ENCODE peak calls at places on chromosomes 16 and 17, in nine cellular contexts. L, P, H, Q, G, S, B, M and C are unnamed samples.

GRCh38 chr16:85617948-85618347 is 4.8 kb downstream of the GSE1 start:
- DNase-seq in L (no peak), P (no peak), H (no peak), S (no peak), Q (no peak), G (no peak), M (no peak), B (no peak), C (no peak)

GRCh38 chr17:4177732-4178131 is 34.7 kb downstream of the CYB5D2 start:
- DNase-seq in Q (no peak), L (no peak), G (no peak), M (no peak), P (no peak), H (no peak), B (peak; percentile 44), S (no peak), C (no peak)

GRCh38 chr17:79114455-79115301 is 40.1 kb downstream of the ENGASE start:
- DNase-seq in L (no peak), S (no peak), H (no peak), P (no peak), Q (peak; percentile 2), M (no peak), B (no peak), G (no peak), C (peak; percentile 82)

GRCh38 chr16:81238296-81239011 is at the start of gene BCO1:
- DNase-seq in G (peak; percentile 40), Q (peak; percentile 85), P (no peak), L (no peak), B (no peak), S (no peak), M (no peak), H (no peak), C (peak; percentile 22)

GRCh38 chr16:1505073-1505844 is 12.1 kb downstream of the TELO2 start:
- DNase-seq in B (no peak), M (no peak), L (no peak), S (no peak), H (no peak), Q (no peak), P (no peak), G (no peak), C (no peak)

GRCh38 chr16:59392911-59393310 is 658.8 kb upstream of the GOT2 start:
- DNase-seq in B (no peak), H (no peak), Q (no peak), G (no peak), P (no peak), M (no peak), L (no peak), S (no peak), C (no peak)

GRCh38 chr17:42010898-42011516 is 6.2 kb downstream of the DNAJC7 start:
- DNase-seq in Q (peak; percentile 59), B (no peak), L (no peak), H (no peak), G (peak; percentile 41), P (no peak), M (no peak), S (no peak), C (no peak)

GRCh38 chr16:72908362-72908838 is 139.5 kb downstream of the ZFHX3 start:
- DNase-seq in B (no peak), M (no peak), Q (no peak), P (no peak), H (no peak), G (no peak), L (no peak), S (no peak), C (no peak)

GRCh38 chr16:15440852-15441251 is 6.5 kb downstream of the BMERB1 start:
- DNase-seq in G (peak; percentile 71), M (peak; percentile 30), H (no peak), P (no peak), S (no peak), Q (peak; percentile 59), L (no peak), B (no peak), C (peak; percentile 75)

GRCh38 chr17:41695134-41695661 is 6.5 kb downstream of the EIF1 start:
- DNase-seq in Q (no peak), B (peak; percentile 14), H (peak; percentile 9), G (no peak), M (no peak), L (no peak), P (no peak), S (no peak), C (no peak)

GRCh38 chr17:35947156-35947585 is 3.7 kb upstream of the LYZL6 start:
- DNase-seq in G (peak; percentile 21), M (no peak), L (peak; percentile 77), H (peak; percentile 43), P (peak; percentile 59), S (peak; percentile 68), B (peak; percentile 4), Q (peak; percentile 38), C (peak; percentile 47)

GRCh38 chr16:85612801-85613608 is at the start of gene GSE1:
- DNase-seq in H (peak; percentile 54), P (peak; percentile 77), Q (peak; percentile 70), G (peak; percentile 85), M (peak; percentile 46), S (no peak), B (peak; percentile 50), L (peak; percentile 83), C (peak; percentile 98)

GRCh38 chr17:48609754-48610281 is 999 bp downstream of the HOXB7 start:
- DNase-seq in P (no peak), B (no peak), Q (no peak), H (no peak), S (no peak), G (no peak), L (no peak), M (no peak), C (no peak)

GRCh38 chr17:28258347-28258887 is 60.6 kb upstream of the TMEM97 start:
- DNase-seq in G (no peak), H (no peak), L (no peak), M (no peak), B (no peak), Q (no peak), S (no peak), P (no peak), C (no peak)

GRCh38 chr17:56832446-56832845 is 1.3 kb downstream of the C17orf67 start:
- DNase-seq in M (no peak), G (no peak), S (no peak), L (no peak), Q (no peak), B (no peak), P (no peak), H (no peak), C (no peak)

GRCh38 chr16:84292032-84292431 is 2.6 kb upstream of the WFDC1 start:
- DNase-seq in Q (no peak), S (no peak), H (no peak), B (no peak), P (no peak), G (no peak), M (no peak), L (no peak), C (no peak)

GRCh38 chr16:57131351-57131970 is 39.1 kb downstream of the CPNE2 start:
- DNase-seq in S (no peak), M (no peak), B (no peak), H (no peak), P (peak; percentile 38), G (no peak), Q (no peak), L (no peak), C (no peak)

GRCh38 chr16:53058882-53059281 is 4.1 kb downstream of the CHD9 start:
- DNase-seq in P (no peak), M (no peak), S (no peak), B (no peak), Q (no peak), L (no peak), H (no peak), G (no peak), C (no peak)